ENCODE peak calls at places on chromosomes 5 and 9, in ten cellular contexts. R is HCEC 1CT; N is uterus; X is HEK293T; G is retina; O is activated CD8-positive, alpha-beta T cell treated with anti-CD3 and anti-CD28 coated beads for 36 hours; S is left kidney; K is activated naive CD4-positive, alpha-beta T cell; Z is islet precursor cell; C is posterior cingulate gyrus. I is an unnamed sample.

GRCh38 chr5:150311015-150311692 is 8.4 kb upstream of the ARSI start:
- DNase-seq in C (no peak), G (no peak), Z (no peak), S (no peak), R (no peak), N (no peak), X (no peak), K (no peak), O (no peak), I (no peak)

GRCh38 chr9:80866121-80866520 is 823.2 kb downstream of the TLE1 start:
- DNase-seq in S (no peak), X (no peak), Z (peak), C (no peak), R (no peak), O (no peak), K (no peak), G (no peak), N (no peak), I (no peak)

GRCh38 chr9:131235480-131235851 is 40.8 kb downstream of the FAM78A start:
- DNase-seq in K (no peak), R (no peak), G (no peak), S (no peak), N (no peak), O (no peak), Z (no peak), X (no peak), C (no peak), I (no peak)

GRCh38 chr5:97877578-97877977 is 694.5 kb upstream of the RIOK2 start:
- DNase-seq in Z (no peak), O (no peak), N (no peak), R (no peak), S (no peak), X (no peak), G (no peak), K (no peak), C (peak), I (no peak)

GRCh38 chr5:138706655-138707480 is 46.4 kb upstream of the CTNNA1 start:
- DNase-seq in X (no peak), C (no peak), R (peak), O (no peak), N (no peak), G (no peak), K (no peak), Z (peak), S (no peak), I (no peak)

GRCh38 chr9:128628471-128629048 is 28.1 kb downstream of the DYNC2I2 start:
- DNase-seq in C (no peak), K (no peak), S (no peak), R (no peak), N (peak), O (no peak), X (no peak), G (no peak), Z (peak), I (no peak)

GRCh38 chr5:122313001-122313402 is 965 bp downstream of the SNCAIP start:
- DNase-seq in R (peak), K (no peak), G (no peak), Z (peak), X (no peak), S (no peak), N (peak), O (no peak), C (no peak), I (no peak)

GRCh38 chr5:95822408-95823240 is at the start of gene GLRX:
- DNase-seq in R (peak), S (peak), G (peak), K (no peak), X (peak), C (peak), Z (peak), O (peak), N (peak), I (peak)

GRCh38 chr9:116368680-116369079 is 215.1 kb downstream of the PAPPA start:
- DNase-seq in K (no peak), G (no peak), S (peak), Z (no peak), C (no peak), R (no peak), O (no peak), X (no peak), N (no peak), I (no peak)

GRCh38 chr5:113063927-113064326 is 87.3 kb downstream of the DCP2 start:
- DNase-seq in G (no peak), R (no peak), N (no peak), Z (peak), X (no peak), C (no peak), S (no peak), O (no peak), K (no peak), I (no peak)

I was measured in breast epithelium.